ENCODE peak calls at places on chromosome X, in six cellular contexts. W, X, J, F, C and Q are unnamed samples.

GRCh38 chrX:72137846-72138455 is 6.2 kb upstream of the RTL5 start:
- DNase-seq in W (no peak), X (no peak), J (no peak), F (no peak), C (no peak), Q (no peak)

GRCh38 chrX:77493677-77494553 is 46.7 kb downstream of the FGF16 start:
- DNase-seq in W (no peak), X (peak; percentile 4), J (no peak), F (no peak), C (no peak), Q (no peak)

GRCh38 chrX:106481341-106481740 is 130.4 kb upstream of the RADX start:
- DNase-seq in W (no peak), X (no peak), J (peak; percentile 25), F (no peak), C (no peak), Q (peak; percentile 39)

GRCh38 chrX:134548844-134549205 is 88.9 kb downstream of the HPRT1 start:
- DNase-seq in W (no peak), X (no peak), J (no peak), F (no peak), C (no peak), Q (no peak)

GRCh38 chrX:9110808-9111207 is 76.9 kb upstream of the FAM9B start:
- DNase-seq in W (no peak), X (peak; percentile 76), J (no peak), F (no peak), C (no peak), Q (no peak)

GRCh38 chrX:109732780-109733657 is at the start of gene ACSL4:
- DNase-seq in W (peak; percentile 92), X (peak; percentile 56), J (peak; percentile 68), F (peak; percentile 68), C (peak; percentile 80), Q (peak; percentile 85)

GRCh38 chrX:28585767-28586166 is 1.5 kb upstream of the IL1RAPL1 start:
- DNase-seq in W (no peak), X (no peak), J (no peak), F (no peak), C (no peak), Q (no peak)

GRCh38 chrX:115561605-115562491 is 874 bp downstream of the PLS3 start:
- DNase-seq in W (peak; percentile 82), X (no peak), J (peak; percentile 14), F (no peak), C (no peak), Q (no peak)

GRCh38 chrX:149060921-149061320 is 444.2 kb downstream of the IDS start:
- DNase-seq in W (no peak), X (no peak), J (no peak), F (no peak), C (no peak), Q (no peak)

GRCh38 chrX:15143050-15143824 is 126.6 kb downstream of the ASB9 start:
- DNase-seq in W (no peak), X (peak; percentile 14), J (peak; percentile 23), F (peak; percentile 14), C (no peak), Q (peak; percentile 1)

GRCh38 chrX:107454302-107454701 is 4.8 kb downstream of the FRMPD3 start:
- DNase-seq in W (no peak), X (no peak), J (peak; percentile 35), F (no peak), C (peak; percentile 45), Q (peak; percentile 64)

GRCh38 chrX:12984629-12985303 is 9.9 kb downstream of the TMSB4X start:
- DNase-seq in W (no peak), X (peak; percentile 22), J (peak; percentile 30), F (peak; percentile 63), C (peak; percentile 69), Q (peak; percentile 66)

GRCh38 chrX:78375894-78376293 is 48.5 kb upstream of the CYSLTR1 start:
- DNase-seq in W (no peak), X (no peak), J (peak; percentile 8), F (no peak), C (no peak), Q (peak; percentile 36)

GRCh38 chrX:13167444-13168207 is 123.2 kb upstream of the FAM9C start:
- DNase-seq in W (no peak), X (no peak), J (no peak), F (peak; percentile 23), C (no peak), Q (no peak)

GRCh38 chrX:1658083-1658463 is 43.2 kb downstream of the ASMT start:
- DNase-seq in W (peak; percentile 21), X (no peak), J (no peak), F (no peak), C (no peak), Q (peak; percentile 31)

GRCh38 chrX:54721424-54721823 is 76.6 kb downstream of the ITIH6 start:
- DNase-seq in W (no peak), X (no peak), J (no peak), F (no peak), C (no peak), Q (no peak)